ENCODE peak calls at places on chromosomes 13 and 19, in five cellular contexts. Z is sigmoid colon, X is esophagus muscularis mucosa, F is suprapubic skin, A is heart left ventricle. N is an unnamed sample.

GRCh38 chr13:99071666-99072065 is 93.8 kb upstream of the DOCK9 start:
- DNase-seq in X (no peak), F (no peak), Z (no peak), A (no peak), N (no peak)

GRCh38 chr19:55118401-55118991 is 1.1 kb upstream of the PPP1R12C start:
- DNase-seq in X (no peak), Z (no peak), F (no peak), A (peak), N (no peak)

GRCh38 chr19:55703790-55704215 is 28.8 kb downstream of the EPN1 start:
- DNase-seq in Z (no peak), A (no peak), F (no peak), X (no peak), N (peak)

GRCh38 chr19:30784850-30785459 is 412.8 kb downstream of the ZNF536 start:
- DNase-seq in F (peak), A (peak), X (peak), Z (peak), N (peak)

GRCh38 chr19:57888494-57889231 is at the start of gene ZNF814:
- DNase-seq in Z (peak), A (peak), X (peak), F (peak), N (peak)

GRCh38 chr13:65456150-65456912 is 1773.8 kb downstream of the PCDH9 start:
- DNase-seq in X (no peak), F (no peak), A (no peak), Z (no peak), N (no peak)

GRCh38 chr19:17405250-17406038 is at the start of gene BST2:
- DNase-seq in F (no peak), X (no peak), Z (peak), A (peak), N (peak)

GRCh38 chr13:87356314-87356713 is 314.9 kb upstream of the SLITRK5 start:
- DNase-seq in X (no peak), F (no peak), A (no peak), Z (no peak), N (no peak)

GRCh38 chr19:42024622-42025111 is 30.6 kb upstream of the ATP1A3 start:
- DNase-seq in X (no peak), A (peak), Z (peak), F (no peak), N (no peak)

GRCh38 chr13:30736921-30737320 is 1.6 kb downstream of the ALOX5AP start:
- DNase-seq in X (no peak), F (peak), A (no peak), Z (no peak), N (no peak)
- H3K27ac ChIP-seq in X (peak), F (no peak), A (no peak), Z (peak), N (no peak)

GRCh38 chr19:491146-491741 is 5.0 kb upstream of the MADCAM1 start:
- DNase-seq in A (no peak), X (no peak), F (no peak), Z (no peak), N (no peak)
- TF ChIP-seq POLR2A in A (no peak), X (no peak), F (no peak), Z (no peak), N (no peak)

GRCh38 chr13:80001510-80001842 is 339.4 kb downstream of the SPRY2 start:
- DNase-seq in F (no peak), X (no peak), Z (no peak), A (no peak), N (no peak)
- H3K27ac ChIP-seq in F (no peak), X (no peak), Z (no peak), A (no peak), N (no peak)

DNA sequence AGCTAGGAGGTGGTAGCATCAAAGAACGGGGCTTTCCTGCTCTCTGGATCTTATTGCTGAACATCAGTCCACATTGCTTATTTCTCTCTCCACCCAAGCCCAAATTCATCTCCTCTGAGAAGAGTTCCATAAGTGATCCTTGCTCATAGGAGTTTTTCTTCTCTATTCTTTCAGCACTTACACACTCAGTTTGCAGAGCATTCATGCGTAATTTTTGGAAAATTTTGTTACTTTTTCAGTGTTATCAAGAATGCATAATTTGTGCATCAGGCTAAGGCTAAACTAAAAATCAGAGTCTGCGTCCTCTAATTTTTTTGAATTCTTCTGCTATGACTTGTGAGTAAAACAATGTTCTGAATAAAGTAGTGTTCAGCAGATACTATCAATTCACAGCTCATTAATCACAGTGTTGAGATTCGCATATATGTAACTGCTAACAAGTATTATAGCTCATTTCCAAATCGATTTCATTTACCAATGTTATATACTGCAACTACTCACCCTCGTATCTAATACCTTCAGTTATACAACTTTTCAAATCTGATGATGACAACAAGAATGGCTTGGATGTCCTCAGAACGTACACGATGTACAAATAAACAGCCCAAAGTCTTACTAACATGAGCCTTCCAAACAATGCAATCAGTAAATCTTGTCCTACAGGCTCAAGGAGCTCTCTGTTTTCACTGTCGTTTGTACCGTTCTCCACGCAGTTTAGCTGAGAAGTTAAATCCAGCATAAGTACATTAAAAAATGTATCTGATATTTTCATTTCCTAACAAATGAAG is 36.3 kb upstream of the STARD13 start:
- DNase-seq in F (no peak), X (no peak), Z (no peak), A (no peak), N (no peak)
- TF ChIP-seq POLR2A in F (no peak), X (no peak), Z (no peak), A (no peak), N (peak)